ENCODE peak calls at places on chromosomes 12 and 14, in five cellular contexts. One of them, this sample, is unnamed.
A peak's percentile ranks its signal among the peaks of the same experiment; 100 is the strongest.

GRCh38 chr12:128783129-128783574 is 40.6 kb downstream of the SLC15A4 start:
- DNase-seq in IMR-90: peak; percentile 41
- DNase-seq in SJSA1: peak; percentile 56
- DNase-seq in stomach: no peak
- DNase-seq in ovary: no peak
- DNase-seq in this sample: no peak

GRCh38 chr12:116924558-116925453 is 14.1 kb downstream of the FBXW8 start:
- DNase-seq in IMR-90: peak; percentile 91
- DNase-seq in SJSA1: peak; percentile 88
- DNase-seq in stomach: no peak
- DNase-seq in ovary: no peak
- DNase-seq in this sample: peak; percentile 34

GRCh38 chr12:116524964-116525379 is 34.2 kb upstream of the MAP1LC3B2 start:
- DNase-seq in IMR-90: peak; percentile 47
- DNase-seq in SJSA1: peak; percentile 83
- DNase-seq in stomach: no peak
- DNase-seq in ovary: no peak
- DNase-seq in this sample: no peak

GRCh38 chr14:103562385-103563088 is at the start of the genes BAG5 and COA8:
- DNase-seq in IMR-90: peak; percentile 75
- DNase-seq in SJSA1: peak; percentile 81
- DNase-seq in stomach: peak; percentile 85
- DNase-seq in ovary: peak; percentile 87
- DNase-seq in this sample: peak; percentile 94

GRCh38 chr12:66836623-66837310 is 157.9 kb upstream of the GRIP1 start:
- DNase-seq in IMR-90: no peak
- DNase-seq in SJSA1: no peak
- DNase-seq in stomach: no peak
- DNase-seq in ovary: no peak
- DNase-seq in this sample: no peak

GRCh38 chr14:73814158-73814557 is 37.5 kb upstream of the PTGR2 start:
- DNase-seq in IMR-90: no peak
- DNase-seq in SJSA1: no peak
- DNase-seq in stomach: no peak
- DNase-seq in ovary: no peak
- DNase-seq in this sample: no peak

GRCh38 chr14:92626041-92626440 is 112.5 kb downstream of the RIN3 start:
- DNase-seq in IMR-90: no peak
- DNase-seq in SJSA1: no peak
- DNase-seq in stomach: no peak
- DNase-seq in ovary: no peak
- DNase-seq in this sample: no peak

GRCh38 chr14:103349982-103350381 is 15.9 kb downstream of the EIF5 start:
- DNase-seq in IMR-90: no peak
- DNase-seq in SJSA1: no peak
- DNase-seq in stomach: no peak
- DNase-seq in ovary: no peak
- DNase-seq in this sample: no peak

GRCh38 chr12:111640498-111640897 is 41.4 kb upstream of the ATXN2 start:
- DNase-seq in IMR-90: no peak
- DNase-seq in SJSA1: no peak
- DNase-seq in stomach: no peak
- DNase-seq in ovary: no peak
- DNase-seq in this sample: no peak

GRCh38 chr14:31966896-31967668 is 110.0 kb upstream of the ARHGAP5 start:
- DNase-seq in IMR-90: no peak
- DNase-seq in SJSA1: no peak
- DNase-seq in stomach: no peak
- DNase-seq in ovary: no peak
- DNase-seq in this sample: no peak

GRCh38 chr12:32918890-32919791 is 22.6 kb upstream of the PKP2 start:
- DNase-seq in IMR-90: peak; percentile 27
- DNase-seq in SJSA1: peak; percentile 64
- DNase-seq in stomach: no peak
- DNase-seq in ovary: peak; percentile 23
- DNase-seq in this sample: no peak

GRCh38 chr14:33767721-33768457 is 183.0 kb downstream of the EGLN3 start:
- DNase-seq in IMR-90: no peak
- DNase-seq in SJSA1: no peak
- DNase-seq in stomach: no peak
- DNase-seq in ovary: no peak
- DNase-seq in this sample: no peak

GRCh38 chr14:54976316-54976715 is 50.6 kb downstream of the WDHD1 start:
- DNase-seq in IMR-90: peak; percentile 82
- DNase-seq in SJSA1: no peak
- DNase-seq in stomach: no peak
- DNase-seq in ovary: no peak
- DNase-seq in this sample: no peak

GRCh38 chr12:52865090-52865944 is 16.5 kb upstream of the KRT78 start:
- DNase-seq in IMR-90: peak; percentile 60
- DNase-seq in SJSA1: peak; percentile 69
- DNase-seq in stomach: peak; percentile 78
- DNase-seq in ovary: peak; percentile 45
- DNase-seq in this sample: peak; percentile 65

GRCh38 chr14:103832046-103832445 is 15.3 kb downstream of the PPP1R13B start:
- DNase-seq in IMR-90: no peak
- DNase-seq in SJSA1: no peak
- DNase-seq in stomach: no peak
- DNase-seq in ovary: no peak
- DNase-seq in this sample: no peak

GRCh38 chr12:106123551-106123991 is 15.2 kb downstream of the NUAK1 start:
- DNase-seq in IMR-90: no peak
- DNase-seq in SJSA1: peak; percentile 62
- DNase-seq in stomach: no peak
- DNase-seq in ovary: no peak
- DNase-seq in this sample: peak; percentile 92

GRCh38 chr12:24697769-24698168 is 251.1 kb downstream of the BCAT1 start:
- DNase-seq in IMR-90: no peak
- DNase-seq in SJSA1: no peak
- DNase-seq in stomach: no peak
- DNase-seq in ovary: no peak
- DNase-seq in this sample: no peak

GRCh38 chr14:99744199-99744872 is 48.9 kb upstream of the EML1 start:
- DNase-seq in IMR-90: peak; percentile 67
- DNase-seq in SJSA1: peak; percentile 70
- DNase-seq in stomach: no peak
- DNase-seq in ovary: no peak
- DNase-seq in this sample: no peak

GRCh38 chr12:124381454-124382207 is 86.7 kb downstream of the RFLNA start:
- DNase-seq in IMR-90: peak; percentile 59
- DNase-seq in SJSA1: peak; percentile 76
- DNase-seq in stomach: peak; percentile 92
- DNase-seq in ovary: peak; percentile 91
- DNase-seq in this sample: peak; percentile 96

DNA sequence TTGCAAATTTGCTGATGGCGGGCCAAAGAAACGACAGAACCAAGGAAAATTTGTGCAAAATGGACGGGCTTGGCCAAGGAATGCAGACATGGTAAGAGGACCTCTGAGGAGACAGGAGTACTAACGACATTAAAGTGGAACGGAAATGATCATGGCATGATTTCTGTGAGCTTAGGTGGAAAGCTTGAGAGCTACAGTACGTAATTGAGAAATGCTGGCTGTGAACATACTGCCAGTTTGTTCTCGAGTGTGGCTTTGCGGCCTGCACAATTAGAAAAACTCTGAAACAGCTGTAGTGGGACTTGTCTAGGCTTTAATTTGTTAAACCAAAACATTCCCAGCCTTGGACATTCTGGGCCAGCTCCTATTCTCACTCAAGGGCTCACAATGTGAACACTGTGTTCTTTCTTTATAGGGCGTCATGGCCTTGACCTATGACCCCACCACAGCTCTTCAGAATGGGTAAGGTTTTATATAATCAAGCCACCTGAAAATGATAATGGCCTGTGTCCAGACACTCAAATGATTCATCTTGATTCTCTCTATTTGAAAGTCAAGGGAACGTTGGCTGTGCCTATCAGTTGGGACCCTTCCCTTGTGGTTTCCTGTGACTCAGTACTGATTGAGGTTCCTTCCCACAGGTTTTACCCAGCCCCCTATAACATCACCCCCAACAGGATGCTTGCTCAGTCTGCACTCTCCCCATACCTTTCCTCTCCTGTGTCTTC is 48.5 kb downstream of the BAZ2A start:
- DNase-seq in IMR-90: peak; percentile 69
- DNase-seq in SJSA1: no peak
- DNase-seq in stomach: no peak
- DNase-seq in ovary: peak; percentile 61
- DNase-seq in this sample: no peak
- H3K27ac ChIP-seq in IMR-90: no peak overlapping the region
- H3K27ac ChIP-seq in SJSA1: no peak overlapping the region
- H3K27ac ChIP-seq in stomach: no peak overlapping the region
- H3K27ac ChIP-seq in ovary: no peak overlapping the region
- H3K27ac ChIP-seq in this sample: no peak overlapping the region

DNA sequence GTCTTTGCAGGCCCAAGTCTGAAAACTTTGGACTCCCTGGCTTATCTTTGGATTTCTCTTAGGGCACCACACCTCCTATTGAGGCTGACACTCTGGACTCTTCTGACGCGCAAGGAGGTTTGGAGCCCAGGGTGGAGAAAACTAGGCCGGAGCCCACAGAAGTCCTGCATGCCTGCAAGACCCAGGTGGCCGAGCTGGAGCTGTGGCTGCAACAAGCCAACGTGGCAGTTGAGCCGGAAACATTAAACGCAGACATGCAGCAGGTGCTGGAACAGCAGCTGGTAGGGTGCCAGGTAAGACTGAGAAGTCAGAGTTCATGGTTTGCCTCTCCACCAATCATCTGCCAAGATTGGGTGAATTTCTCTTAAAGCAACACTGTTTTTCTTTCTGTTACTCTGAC is 180.9 kb downstream of the ESR2 start:
- DNase-seq in IMR-90: no peak
- DNase-seq in SJSA1: no peak
- DNase-seq in stomach: peak; percentile 78
- DNase-seq in ovary: no peak
- DNase-seq in this sample: peak; percentile 61
- H3K27ac ChIP-seq in IMR-90: no peak overlapping the region
- H3K27ac ChIP-seq in SJSA1: no peak overlapping the region
- H3K27ac ChIP-seq in stomach: peak overlapping the region; percentile 64
- H3K27ac ChIP-seq in ovary: no peak overlapping the region
- H3K27ac ChIP-seq in this sample: peak overlapping the region; percentile 95

GRCh38 chr12:89948266-89949175 is 239.9 kb upstream of the ATP2B1 start:
- DNase-seq in IMR-90: no peak
- DNase-seq in SJSA1: no peak
- DNase-seq in stomach: no peak
- DNase-seq in ovary: no peak
- DNase-seq in this sample: no peak

GRCh38 chr12:89951050-89951693 is 242.5 kb upstream of the ATP2B1 start:
- DNase-seq in IMR-90: peak; percentile 84
- DNase-seq in SJSA1: peak; percentile 59
- DNase-seq in stomach: no peak
- DNase-seq in ovary: no peak
- DNase-seq in this sample: no peak

GRCh38 chr12:89950421-89950820 is 241.8 kb upstream of the ATP2B1 start:
- DNase-seq in IMR-90: no peak
- DNase-seq in SJSA1: no peak
- DNase-seq in stomach: no peak
- DNase-seq in ovary: no peak
- DNase-seq in this sample: no peak

GRCh38 chr12:89947437-89948265 is 239.0 kb upstream of the ATP2B1 start:
- DNase-seq in IMR-90: peak; percentile 95
- DNase-seq in SJSA1: peak; percentile 45
- DNase-seq in stomach: no peak
- DNase-seq in ovary: peak; percentile 11
- DNase-seq in this sample: no peak

GRCh38 chr12:89949457-89950195 is 241.0 kb upstream of the ATP2B1 start:
- DNase-seq in IMR-90: peak; percentile 64
- DNase-seq in SJSA1: no peak
- DNase-seq in stomach: no peak
- DNase-seq in ovary: no peak
- DNase-seq in this sample: no peak
- H3K27ac ChIP-seq in IMR-90: peak overlapping the region; percentile 93
- H3K27ac ChIP-seq in SJSA1: peak overlapping the region; percentile 3
- H3K27ac ChIP-seq in stomach: no peak overlapping the region
- H3K27ac ChIP-seq in ovary: no peak overlapping the region
- H3K27ac ChIP-seq in this sample: no peak overlapping the region

DNA sequence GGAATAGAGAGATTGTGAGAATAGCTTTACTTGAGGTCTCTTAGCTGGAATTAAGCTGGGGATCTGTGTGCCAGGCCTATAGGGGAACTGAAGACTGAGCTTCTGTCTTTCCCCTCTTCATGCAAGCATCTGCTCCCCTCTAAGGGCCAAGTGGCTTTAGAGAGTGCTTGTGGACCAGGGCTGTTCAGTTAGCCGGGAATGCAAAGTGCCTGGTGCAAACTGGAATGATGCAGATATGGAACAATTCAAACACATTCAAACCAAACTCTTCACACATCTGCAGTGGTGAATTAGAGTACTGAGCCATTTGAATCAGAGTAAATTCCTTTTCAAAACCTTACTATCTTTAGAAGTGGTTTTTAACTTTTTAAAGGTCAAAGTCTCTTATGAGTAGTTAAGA is 99.0 kb downstream of the LIN7A start:
- DNase-seq in IMR-90: no peak
- DNase-seq in SJSA1: no peak
- DNase-seq in stomach: no peak
- DNase-seq in ovary: no peak
- DNase-seq in this sample: no peak
- H3K27ac ChIP-seq in IMR-90: no peak overlapping the region
- H3K27ac ChIP-seq in SJSA1: no peak overlapping the region
- H3K27ac ChIP-seq in stomach: no peak overlapping the region
- H3K27ac ChIP-seq in ovary: no peak overlapping the region
- H3K27ac ChIP-seq in this sample: no peak overlapping the region

DNA sequence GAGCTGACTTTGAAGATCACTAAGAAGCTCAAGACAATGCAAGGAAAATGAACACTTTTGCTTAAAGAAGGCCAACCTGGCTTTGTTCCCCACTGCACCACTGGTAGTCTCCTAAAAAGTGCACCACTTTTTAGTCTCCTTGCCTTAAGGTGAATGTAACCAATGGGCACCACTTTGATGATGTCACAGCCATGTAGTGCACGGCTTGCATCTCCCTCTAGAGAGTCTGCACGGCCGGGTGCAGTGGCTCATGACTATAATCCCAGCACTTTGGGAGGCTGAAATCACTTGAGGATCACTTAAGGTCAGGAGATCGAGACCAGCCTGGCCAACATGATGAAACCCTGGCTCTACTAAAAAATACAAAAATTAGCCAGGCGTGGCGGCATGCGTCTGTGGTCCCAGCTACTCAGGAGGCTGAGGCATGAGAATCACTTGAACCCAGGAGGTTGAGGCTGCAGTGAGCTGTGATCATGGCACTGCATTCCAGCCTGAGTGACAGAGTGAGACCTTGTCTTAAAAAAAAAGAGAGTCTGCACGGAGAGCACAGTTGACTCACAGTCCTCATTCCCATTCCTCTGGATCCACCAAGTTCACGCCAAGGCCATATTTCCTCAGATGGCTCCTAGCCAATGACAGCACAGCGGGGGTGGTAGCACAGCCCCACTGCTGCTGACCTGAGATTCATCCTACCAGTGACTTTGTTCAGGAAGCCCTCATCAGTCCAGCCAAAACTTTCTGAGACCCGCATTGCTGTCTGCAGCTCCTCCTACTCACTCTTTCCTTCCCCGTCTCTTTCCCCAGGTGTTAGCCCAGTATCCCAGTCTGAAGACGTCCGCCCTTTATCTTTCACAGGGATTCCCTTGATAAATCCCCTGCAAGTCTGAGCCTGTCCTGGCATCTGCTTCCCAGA is 16.5 kb upstream of the IFT81 start:
- DNase-seq in IMR-90: peak; percentile 97
- DNase-seq in SJSA1: peak; percentile 55
- DNase-seq in stomach: no peak
- DNase-seq in ovary: peak; percentile 68
- DNase-seq in this sample: peak; percentile 67
- H3K27ac ChIP-seq in IMR-90: peak overlapping the region; percentile 81
- H3K27ac ChIP-seq in SJSA1: no peak overlapping the region
- H3K27ac ChIP-seq in stomach: peak overlapping the region; percentile 55
- H3K27ac ChIP-seq in ovary: peak overlapping the region; percentile 84
- H3K27ac ChIP-seq in this sample: peak overlapping the region; percentile 81

This sample was measured in psoas muscle.